ENCODE peak calls at places on chromosome 7, in six cellular contexts. W is NCI-H1417; I is NCI-H345; U is C1 segment of cervical spinal cord; R is activated effector memory CD4-positive, alpha-beta T cell treated with Interleukin-2 at 50 U/mL for 16 hours; A is transverse colon. Q is an unnamed sample.

GRCh38 chr7:105278973-105279687 is 109.6 kb downstream of the SRPK2 start:
- DNase-seq in W (no peak), I (no peak), U (no peak), R (no peak), A (no peak), Q (no peak)

GRCh38 chr7:24052572-24053223 is 231.3 kb upstream of the NPY start:
- DNase-seq in W (no peak), I (no peak), U (no peak), R (no peak), A (no peak), Q (no peak)

GRCh38 chr7:140653319-140654108 is 12.9 kb upstream of the DENND2A start:
- DNase-seq in W (peak), I (peak), U (no peak), R (no peak), A (peak), Q (peak)

GRCh38 chr7:36387437-36388345 is 2.0 kb upstream of the ANLN start:
- DNase-seq in W (no peak), I (no peak), U (no peak), R (no peak), A (no peak), Q (no peak)

GRCh38 chr7:155228894-155229293 is 68.8 kb upstream of the INSIG1 start:
- DNase-seq in W (no peak), I (no peak), U (no peak), R (no peak), A (no peak), Q (no peak)

GRCh38 chr7:76216683-76217082 is 15.0 kb downstream of the SRRM3 start:
- DNase-seq in W (no peak), I (peak), U (no peak), R (no peak), A (no peak), Q (no peak)

GRCh38 chr7:133853706-133854276 is 273.3 kb upstream of the LRGUK start:
- DNase-seq in W (peak), I (peak), U (no peak), R (no peak), A (peak), Q (peak)

GRCh38 chr7:143390773-143391114 is 9.6 kb downstream of the ZYX start:
- DNase-seq in W (no peak), I (no peak), U (no peak), R (no peak), A (no peak), Q (no peak)

GRCh38 chr7:50739744-50740455 is 42.8 kb downstream of the GRB10 start:
- DNase-seq in W (no peak), I (no peak), U (no peak), R (peak), A (no peak), Q (no peak)

GRCh38 chr7:42222891-42223290 is 14.1 kb downstream of the GLI3 start:
- DNase-seq in W (no peak), I (no peak), U (no peak), R (no peak), A (peak), Q (no peak)

GRCh38 chr7:69620063-69620462 is 21.8 kb downstream of the AUTS2 start:
- DNase-seq in W (peak), I (no peak), U (no peak), R (no peak), A (no peak), Q (no peak)

Q was measured in neuronal stem cell.